ENCODE peak calls at places on chromosomes 12 and 14, in nine cellular contexts. C, B, W, S, P, Z, J, R and F are unnamed samples.

GRCh38 chr12:47636908-47637780 is 68.7 kb downstream of the RPAP3 start:
- DNase-seq in C (peak), B (peak), W (peak), S (no peak), P (no peak), Z (no peak), J (peak), R (peak), F (no peak)

GRCh38 chr14:100488057-100488456 is 99.2 kb downstream of the BEGAIN start:
- DNase-seq in C (no peak), B (no peak), W (no peak), S (no peak), P (no peak), Z (no peak), J (no peak), R (no peak), F (no peak)

GRCh38 chr12:13033266-13033875 is 10.8 kb upstream of the FAM234B start:
- DNase-seq in C (no peak), B (no peak), W (no peak), S (no peak), P (no peak), Z (no peak), J (no peak), R (no peak), F (no peak)

GRCh38 chr14:71143391-71144290 is 236.4 kb downstream of the PCNX1 start:
- DNase-seq in C (no peak), B (no peak), W (peak), S (no peak), P (no peak), Z (no peak), J (peak), R (peak), F (no peak)

GRCh38 chr14:37246427-37246829 is 48.7 kb downstream of the MIPOL1 start:
- DNase-seq in C (no peak), B (peak), W (peak), S (no peak), P (no peak), Z (peak), J (peak), R (peak), F (no peak)

GRCh38 chr12:120106151-120106550 is 10.4 kb downstream of the RAB35 start:
- DNase-seq in C (no peak), B (no peak), W (no peak), S (no peak), P (no peak), Z (no peak), J (no peak), R (no peak), F (no peak)

GRCh38 chr14:39339003-39339402 is 93.2 kb downstream of the FBXO33 start:
- DNase-seq in C (no peak), B (no peak), W (no peak), S (no peak), P (no peak), Z (no peak), J (no peak), R (no peak), F (no peak)

GRCh38 chr12:1013618-1014489 is 22.8 kb downstream of the ERC1 start:
- DNase-seq in C (no peak), B (peak), W (peak), S (no peak), P (no peak), Z (no peak), J (peak), R (peak), F (no peak)

GRCh38 chr14:36256131-36256801 is 64.2 kb downstream of the MBIP start:
- DNase-seq in C (no peak), B (no peak), W (no peak), S (peak), P (no peak), Z (no peak), J (peak), R (no peak), F (no peak)

GRCh38 chr12:31325877-31326631 is at the start of gene SINHCAF:
- DNase-seq in C (peak), B (peak), W (peak), S (peak), P (peak), Z (peak), J (peak), R (peak), F (peak)

GRCh38 chr12:88496429-88497190 is 83.7 kb downstream of the KITLG start:
- DNase-seq in C (no peak), B (no peak), W (no peak), S (no peak), P (no peak), Z (no peak), J (no peak), R (no peak), F (no peak)

GRCh38 chr12:93107943-93108342 is 178.8 kb upstream of the EEA1 start:
- DNase-seq in C (no peak), B (no peak), W (no peak), S (no peak), P (no peak), Z (no peak), J (no peak), R (no peak), F (no peak)

GRCh38 chr14:63203618-63204406 is 431 bp upstream of the RHOJ start:
- DNase-seq in C (no peak), B (no peak), W (peak), S (peak), P (peak), Z (no peak), J (peak), R (peak), F (no peak)

GRCh38 chr12:115010324-115010995 is 326.5 kb upstream of the TBX3 start:
- DNase-seq in C (no peak), B (no peak), W (no peak), S (no peak), P (no peak), Z (no peak), J (peak), R (peak), F (no peak)

GRCh38 chr14:95935228-95935822 is 58.7 kb downstream of the TUNAR start:
- DNase-seq in C (no peak), B (no peak), W (peak), S (peak), P (no peak), Z (no peak), J (peak), R (peak), F (no peak)

GRCh38 chr12:23221066-23221465 is 596.1 kb downstream of the ETNK1 start:
- DNase-seq in C (no peak), B (no peak), W (no peak), S (no peak), P (no peak), Z (no peak), J (peak), R (peak), F (no peak)

GRCh38 chr12:96828169-96828789 is 78.8 kb upstream of the NEDD1 start:
- DNase-seq in C (no peak), B (no peak), W (no peak), S (no peak), P (no peak), Z (no peak), J (no peak), R (no peak), F (no peak)

GRCh38 chr12:113142886-113143329 is 6.6 kb upstream of the CFAP73 start:
- DNase-seq in C (no peak), B (no peak), W (no peak), S (no peak), P (no peak), Z (no peak), J (no peak), R (no peak), F (no peak)

GRCh38 chr12:77118696-77119095 is 53.3 kb upstream of the E2F7 start:
- DNase-seq in C (no peak), B (no peak), W (peak), S (no peak), P (no peak), Z (no peak), J (peak), R (no peak), F (no peak)

GRCh38 chr12:16606936-16607335 is 974 bp upstream of the LMO3 start:
- DNase-seq in C (no peak), B (no peak), W (no peak), S (no peak), P (no peak), Z (no peak), J (no peak), R (no peak), F (no peak)

GRCh38 chr12:30626847-30627246 is 68.8 kb downstream of the IPO8 start:
- DNase-seq in C (no peak), B (no peak), W (no peak), S (no peak), P (no peak), Z (no peak), J (no peak), R (no peak), F (no peak)

GRCh38 chr12:29521951-29522350 is 24.5 kb upstream of the OVCH1 start:
- DNase-seq in C (no peak), B (no peak), W (peak), S (no peak), P (no peak), Z (no peak), J (no peak), R (no peak), F (no peak)

GRCh38 chr12:509494-509893 is 49.8 kb downstream of the B4GALNT3 start:
- DNase-seq in C (no peak), B (no peak), W (peak), S (no peak), P (no peak), Z (no peak), J (peak), R (no peak), F (no peak)

DNA sequence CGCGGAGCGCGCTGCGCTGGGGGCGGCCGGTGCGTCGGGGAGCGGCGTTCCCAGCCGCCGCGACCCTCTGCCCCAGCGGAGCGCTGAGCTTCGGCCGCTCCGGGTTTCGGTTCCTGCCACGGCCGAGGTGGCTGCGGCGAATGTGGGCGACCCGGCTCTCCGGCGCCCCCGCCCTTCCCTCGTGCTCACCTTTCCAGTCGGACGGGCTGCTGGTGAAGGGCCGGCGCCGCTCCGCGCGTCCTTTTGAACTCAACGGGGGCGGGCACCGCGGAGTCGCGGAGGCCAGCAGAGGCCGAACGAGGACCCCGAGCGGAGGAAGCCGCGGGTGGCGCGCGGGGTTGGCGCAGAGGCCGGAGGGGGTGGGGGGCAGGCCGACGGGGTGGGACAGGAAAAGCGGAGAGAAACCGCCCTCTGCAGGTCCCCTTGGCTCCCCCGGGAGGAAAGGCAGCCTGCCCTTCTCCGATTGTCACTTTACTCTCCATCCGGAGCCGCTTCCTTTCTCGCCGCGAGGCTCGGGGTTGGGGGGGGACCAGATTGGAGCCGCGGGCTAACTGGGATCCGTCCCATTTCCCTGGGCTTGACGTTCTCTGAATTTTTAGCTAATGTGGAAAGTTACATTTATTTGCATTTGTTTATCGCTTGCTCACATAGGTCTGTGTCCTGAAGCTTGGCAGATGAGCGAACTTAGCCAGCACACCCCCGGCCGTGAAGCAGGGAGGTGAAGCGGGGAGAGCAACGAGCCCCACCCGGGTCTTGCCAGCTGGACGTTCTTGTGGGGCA is at the start of gene SMAGP:
- DNase-seq in C (no peak), B (no peak), W (peak), S (peak), P (no peak), Z (peak), J (peak), R (peak), F (no peak)
- TF ChIP-seq CTCF in C (no peak), B (no peak), W (no peak), S (no peak), P (no peak), Z (peak), J (no peak), R (no peak), F (no peak)

DNA sequence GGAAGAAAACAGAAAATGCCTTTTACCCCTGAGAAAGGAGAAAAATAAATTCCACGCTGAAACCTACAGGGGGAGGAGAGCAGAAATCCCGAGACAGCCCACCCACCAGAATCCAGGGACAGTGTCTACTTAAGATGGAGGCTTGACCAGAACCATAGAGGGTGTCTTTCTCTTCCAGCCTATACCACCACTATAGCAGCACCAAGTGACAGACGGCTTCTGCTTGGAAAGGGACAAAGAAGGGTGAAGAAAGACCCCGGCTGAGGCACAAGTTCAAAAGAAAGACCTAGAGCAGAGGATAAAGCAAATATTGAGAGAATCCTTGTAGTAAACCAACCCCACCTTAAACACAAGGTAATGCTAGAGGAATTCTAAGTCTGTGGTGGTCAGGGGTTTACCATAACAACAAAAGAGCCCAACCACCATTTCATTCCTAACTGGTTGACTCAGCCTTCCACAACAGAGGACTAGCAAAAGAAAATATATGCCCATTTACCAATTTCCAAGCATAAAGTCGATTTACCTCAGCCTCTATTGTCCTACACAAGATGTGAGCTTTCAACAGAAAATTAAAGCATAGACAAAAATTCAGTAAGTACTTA is 105.3 kb upstream of the FOXG1 start:
- DNase-seq in C (no peak), B (no peak), W (peak), S (no peak), P (no peak), Z (no peak), J (peak), R (peak), F (no peak)
- TF ChIP-seq CTCF in C (no peak), B (no peak), W (no peak), S (no peak), P (no peak), Z (no peak), J (no peak), R (no peak), F (no peak)

GRCh38 chr12:69987453-69988102 is 162.6 kb downstream of the MYRFL start:
- DNase-seq in C (no peak), B (peak), W (peak), S (peak), P (no peak), Z (no peak), J (peak), R (peak), F (peak)

GRCh38 chr12:69988601-69989194 is 163.7 kb downstream of the MYRFL start:
- DNase-seq in C (no peak), B (no peak), W (peak), S (no peak), P (no peak), Z (no peak), J (peak), R (peak), F (no peak)

GRCh38 chr12:69984216-69984615 is 159.2 kb downstream of the MYRFL start:
- DNase-seq in C (no peak), B (no peak), W (no peak), S (no peak), P (no peak), Z (no peak), J (no peak), R (no peak), F (no peak)

GRCh38 chr12:69986109-69986508 is 161.1 kb downstream of the MYRFL start:
- DNase-seq in C (no peak), B (no peak), W (no peak), S (no peak), P (no peak), Z (no peak), J (no peak), R (no peak), F (no peak)

DNA sequence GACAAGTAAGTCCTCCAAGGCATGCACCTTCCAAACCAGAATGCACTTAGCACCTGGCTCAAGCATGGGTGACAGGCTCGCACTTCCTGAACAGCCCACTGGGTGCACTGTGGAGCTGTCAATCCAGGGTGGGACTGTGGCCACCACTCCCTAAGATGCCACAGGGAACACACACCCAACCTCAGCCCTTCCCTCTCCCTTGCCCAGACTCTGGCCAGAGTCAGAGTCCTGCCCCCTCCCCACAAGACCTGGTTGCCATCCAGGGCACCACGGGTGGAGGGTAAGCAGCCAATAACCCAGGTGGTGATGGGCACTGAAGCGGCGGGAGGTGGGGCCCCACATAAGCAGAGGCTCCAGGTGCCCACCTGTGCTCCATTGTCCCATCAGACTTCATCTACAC is 160.6 kb downstream of the MYRFL start:
- DNase-seq in C (no peak), B (peak), W (no peak), S (no peak), P (no peak), Z (no peak), J (peak), R (no peak), F (no peak)
- TF ChIP-seq CTCF in C (peak), B (peak), W (peak), S (no peak), P (no peak), Z (peak), J (peak), R (peak), F (no peak)

GRCh38 chr12:125192690-125193221 is 127.5 kb downstream of the AACS start:
- DNase-seq in C (no peak), B (no peak), W (no peak), S (no peak), P (no peak), Z (no peak), J (no peak), R (no peak), F (no peak)

GRCh38 chr12:125194999-125195398 is 129.8 kb downstream of the AACS start:
- DNase-seq in C (no peak), B (no peak), W (no peak), S (no peak), P (no peak), Z (no peak), J (no peak), R (no peak), F (no peak)

GRCh38 chr12:125193376-125193775 is 128.1 kb downstream of the AACS start:
- DNase-seq in C (no peak), B (no peak), W (no peak), S (no peak), P (no peak), Z (no peak), J (no peak), R (no peak), F (no peak)

GRCh38 chr12:125191361-125192087 is 126.3 kb downstream of the AACS start:
- DNase-seq in C (no peak), B (no peak), W (no peak), S (no peak), P (no peak), Z (no peak), J (no peak), R (no peak), F (no peak)

GRCh38 chr12:125193798-125194562 is 128.7 kb downstream of the AACS start:
- DNase-seq in C (no peak), B (no peak), W (peak), S (no peak), P (no peak), Z (no peak), J (no peak), R (peak), F (no peak)
- TF ChIP-seq CTCF in C (no peak), B (no peak), W (peak), S (no peak), P (no peak), Z (no peak), J (peak), R (no peak), F (no peak)

GRCh38 chr12:75509621-75510020 is 1.8 kb downstream of the KRR1 start:
- DNase-seq in C (no peak), B (no peak), W (no peak), S (no peak), P (no peak), Z (no peak), J (peak), R (peak), F (no peak)

GRCh38 chr12:75508159-75508558 is 3.2 kb downstream of the KRR1 start:
- DNase-seq in C (no peak), B (no peak), W (no peak), S (peak), P (no peak), Z (no peak), J (no peak), R (no peak), F (no peak)

GRCh38 chr12:75503459-75503858 is 8.0 kb downstream of the KRR1 start:
- DNase-seq in C (no peak), B (no peak), W (no peak), S (no peak), P (no peak), Z (no peak), J (no peak), R (no peak), F (no peak)

GRCh38 chr12:75503866-75504265 is 7.5 kb downstream of the KRR1 start:
- DNase-seq in C (no peak), B (no peak), W (no peak), S (no peak), P (no peak), Z (no peak), J (no peak), R (no peak), F (no peak)

DNA sequence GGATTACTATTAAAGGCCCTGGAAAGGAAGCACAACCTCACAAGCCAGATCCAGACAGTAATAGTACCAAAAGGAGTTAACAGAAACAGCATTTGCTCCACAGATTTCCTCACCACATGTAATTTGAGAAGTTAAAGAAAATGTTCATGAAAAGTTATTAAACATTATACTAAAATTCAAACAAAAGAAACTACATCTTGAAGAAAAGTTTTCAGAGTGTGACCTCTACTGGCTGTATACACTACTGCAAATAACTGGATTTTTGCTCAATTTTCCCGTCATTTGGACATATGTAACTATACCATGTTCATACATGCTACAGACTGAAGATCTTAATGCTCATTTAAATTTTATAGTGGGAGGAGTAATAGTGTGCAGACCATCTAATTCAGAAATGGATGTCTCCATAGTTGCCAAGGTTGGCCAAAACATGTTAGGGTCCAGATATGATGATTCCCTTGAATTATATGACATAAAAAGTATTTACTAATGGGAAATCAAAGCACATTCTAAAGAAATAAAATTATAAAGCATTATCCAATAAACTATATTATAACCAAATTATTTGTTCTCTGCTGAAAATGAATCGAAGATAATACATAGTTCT is 5.6 kb downstream of the KRR1 start:
- DNase-seq in C (no peak), B (no peak), W (no peak), S (no peak), P (no peak), Z (no peak), J (peak), R (no peak), F (no peak)
- TF ChIP-seq CTCF in C (peak), B (peak), W (peak), S (peak), P (peak), Z (peak), J (peak), R (peak), F (no peak)